ENCODE peak calls at places on chromosomes 13 and 19, in four cellular contexts. One of them, this sample, is unnamed.

GRCh38 chr13:105240356-105240755 is 1295.1 kb downstream of the EFNB2 start:
- DNase-seq in left lung: no peak
- DNase-seq in pancreas: no peak
- DNase-seq in foreskin fibroblast: no peak
- DNase-seq in this sample: no peak

GRCh38 chr19:35959040-35959967 is 23.1 kb downstream of the LRFN3 start:
- DNase-seq in left lung: peak
- DNase-seq in pancreas: no peak
- DNase-seq in foreskin fibroblast: no peak
- DNase-seq in this sample: no peak

GRCh38 chr13:113977976-113978375 is 4.1 kb upstream of the C13orf46 start:
- DNase-seq in left lung: peak
- DNase-seq in pancreas: no peak
- DNase-seq in foreskin fibroblast: no peak
- DNase-seq in this sample: no peak

GRCh38 chr13:44306401-44307192 is 67.0 kb upstream of the SERP2 start:
- DNase-seq in left lung: no peak
- DNase-seq in pancreas: no peak
- DNase-seq in foreskin fibroblast: peak
- DNase-seq in this sample: peak

GRCh38 chr19:6047741-6048231 is 62.5 kb downstream of the RFX2 start:
- DNase-seq in left lung: no peak
- DNase-seq in pancreas: no peak
- DNase-seq in foreskin fibroblast: no peak
- DNase-seq in this sample: no peak

GRCh38 chr13:74230984-74231443 is 96.8 kb upstream of the KLF12 start:
- DNase-seq in left lung: no peak
- DNase-seq in pancreas: no peak
- DNase-seq in foreskin fibroblast: no peak
- DNase-seq in this sample: no peak

GRCh38 chr13:81872581-81872980 is 1531.7 kb upstream of the SPRY2 start:
- DNase-seq in left lung: no peak
- DNase-seq in pancreas: no peak
- DNase-seq in foreskin fibroblast: no peak
- DNase-seq in this sample: peak

GRCh38 chr19:28883241-28883693 is 329.7 kb downstream of the UQCRFS1 start:
- DNase-seq in left lung: peak
- DNase-seq in pancreas: no peak
- DNase-seq in foreskin fibroblast: peak
- DNase-seq in this sample: peak

GRCh38 chr13:93959796-93960533 is 519.5 kb downstream of the DCT start:
- DNase-seq in left lung: no peak
- DNase-seq in pancreas: no peak
- DNase-seq in foreskin fibroblast: peak
- DNase-seq in this sample: no peak

GRCh38 chr19:31597616-31598015 is 248.4 kb upstream of the TSHZ3 start:
- DNase-seq in left lung: no peak
- DNase-seq in pancreas: no peak
- DNase-seq in foreskin fibroblast: no peak
- DNase-seq in this sample: no peak

GRCh38 chr19:29524912-29525870 is 603 bp upstream of the VSTM2B start:
- DNase-seq in left lung: no peak
- DNase-seq in pancreas: no peak
- DNase-seq in foreskin fibroblast: no peak
- DNase-seq in this sample: no peak

GRCh38 chr13:102571075-102571474 is 25.7 kb upstream of the TPP2 start:
- DNase-seq in left lung: no peak
- DNase-seq in pancreas: no peak
- DNase-seq in foreskin fibroblast: no peak
- DNase-seq in this sample: no peak

GRCh38 chr19:53624776-53625540 is 6.8 kb upstream of the DPRX start:
- DNase-seq in left lung: no peak
- DNase-seq in pancreas: no peak
- DNase-seq in foreskin fibroblast: no peak
- DNase-seq in this sample: no peak

DNA sequence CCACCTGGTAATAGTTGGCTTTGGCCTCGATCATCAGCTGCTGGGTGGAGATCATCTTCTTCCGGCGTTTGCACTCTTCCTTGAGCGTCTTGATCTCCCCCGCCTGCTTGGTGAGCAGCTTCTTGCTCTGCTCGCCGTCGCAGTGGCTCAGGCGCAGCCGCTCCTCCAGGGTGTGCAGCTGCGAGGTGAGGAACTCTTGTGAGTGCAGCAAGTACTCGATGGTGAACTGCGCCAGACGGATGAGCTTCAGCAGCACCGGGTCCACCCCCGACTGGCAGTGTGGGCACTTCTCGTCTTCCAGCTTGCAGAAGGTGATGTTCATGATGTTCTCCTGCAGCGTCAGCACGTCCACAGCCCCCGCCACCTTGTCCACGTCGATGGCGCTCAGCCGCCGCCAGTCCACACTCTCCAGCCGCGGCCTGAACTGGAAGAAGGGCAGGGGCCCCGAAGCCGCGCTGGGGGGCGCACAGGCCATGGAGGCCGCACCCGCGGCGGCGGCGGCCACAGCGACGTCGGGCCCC is 3.2 kb downstream of the DZIP1 start:
- DNase-seq in left lung: no peak
- DNase-seq in pancreas: no peak
- DNase-seq in foreskin fibroblast: no peak
- DNase-seq in this sample: no peak
- H3K4me3 ChIP-seq in left lung: peak
- H3K4me3 ChIP-seq in pancreas: peak
- H3K4me3 ChIP-seq in foreskin fibroblast: peak
- H3K4me3 ChIP-seq in this sample: peak

GRCh38 chr13:40798380-40798779 is 9.0 kb downstream of the SLC25A15 start:
- DNase-seq in left lung: no peak
- DNase-seq in pancreas: peak
- DNase-seq in foreskin fibroblast: no peak
- DNase-seq in this sample: no peak
- H3K4me3 ChIP-seq in left lung: no peak
- H3K4me3 ChIP-seq in pancreas: peak
- H3K4me3 ChIP-seq in foreskin fibroblast: no peak
- H3K4me3 ChIP-seq in this sample: no peak

GRCh38 chr13:66208589-66208988 is 1021.5 kb downstream of the PCDH9 start:
- DNase-seq in left lung: no peak
- DNase-seq in pancreas: no peak
- DNase-seq in foreskin fibroblast: no peak
- DNase-seq in this sample: no peak

GRCh38 chr13:66207610-66208009 is 1022.5 kb downstream of the PCDH9 start:
- DNase-seq in left lung: no peak
- DNase-seq in pancreas: no peak
- DNase-seq in foreskin fibroblast: no peak
- DNase-seq in this sample: no peak

GRCh38 chr13:66212511-66212910 is 1017.6 kb downstream of the PCDH9 start:
- DNase-seq in left lung: no peak
- DNase-seq in pancreas: no peak
- DNase-seq in foreskin fibroblast: no peak
- DNase-seq in this sample: no peak

GRCh38 chr13:66214467-66214866 is 1015.7 kb downstream of the PCDH9 start:
- DNase-seq in left lung: no peak
- DNase-seq in pancreas: no peak
- DNase-seq in foreskin fibroblast: no peak
- DNase-seq in this sample: no peak

GRCh38 chr13:66210677-66211076 is 1019.5 kb downstream of the PCDH9 start:
- DNase-seq in left lung: no peak
- DNase-seq in pancreas: no peak
- DNase-seq in foreskin fibroblast: peak
- DNase-seq in this sample: peak
- H3K4me3 ChIP-seq in left lung: no peak
- H3K4me3 ChIP-seq in pancreas: no peak
- H3K4me3 ChIP-seq in foreskin fibroblast: no peak
- H3K4me3 ChIP-seq in this sample: no peak

GRCh38 chr19:13849991-13850909 is 26.7 kb upstream of the NANOS3 start:
- DNase-seq in left lung: peak
- DNase-seq in pancreas: peak
- DNase-seq in foreskin fibroblast: peak
- DNase-seq in this sample: no peak
- H3K4me3 ChIP-seq in left lung: no peak
- H3K4me3 ChIP-seq in pancreas: peak
- H3K4me3 ChIP-seq in foreskin fibroblast: peak
- H3K4me3 ChIP-seq in this sample: peak

GRCh38 chr19:52492991-52493470 is 34.4 kb upstream of the ZNF808 start:
- DNase-seq in left lung: no peak
- DNase-seq in pancreas: no peak
- DNase-seq in foreskin fibroblast: no peak
- DNase-seq in this sample: no peak
- H3K4me3 ChIP-seq in left lung: no peak
- H3K4me3 ChIP-seq in pancreas: no peak
- H3K4me3 ChIP-seq in foreskin fibroblast: peak
- H3K4me3 ChIP-seq in this sample: no peak